ENCODE peak calls at places on chromosome 21, in five cellular contexts. J is right cardiac atrium, F is NB4, N is T-cell, E is T-helper 17 cell. A is an unnamed sample.

GRCh38 chr21:25464275-25464674 is 143.0 kb downstream of the MRPL39 start:
- DNase-seq in J (no peak), F (no peak), N (no peak), E (no peak), A (peak)

GRCh38 chr21:36513430-36513829 is 33.5 kb upstream of the CLDN14 start:
- DNase-seq in J (no peak), F (peak), N (no peak), E (no peak), A (no peak)

GRCh38 chr21:45618287-45618686 is 25.2 kb upstream of the PCBP3 start:
- DNase-seq in J (no peak), F (peak), N (no peak), E (no peak), A (no peak)

GRCh38 chr21:36994501-36995189 is 11.9 kb upstream of the RIPPLY3 start:
- DNase-seq in J (no peak), F (no peak), N (peak), E (no peak), A (no peak)

GRCh38 chr21:16002872-16003466 is 273.2 kb downstream of the USP25 start:
- DNase-seq in J (no peak), F (peak), N (no peak), E (no peak), A (no peak)

GRCh38 chr21:41767606-41768370 is 936 bp upstream of the RIPK4 start:
- DNase-seq in J (no peak), F (no peak), N (no peak), E (no peak), A (no peak)

GRCh38 chr21:42641311-42642218 is 11.9 kb upstream of the PDE9A start:
- DNase-seq in J (no peak), F (no peak), N (no peak), E (no peak), A (no peak)

GRCh38 chr21:35616090-35616489 is 444.2 kb downstream of the SETD4 start:
- DNase-seq in J (no peak), F (peak), N (no peak), E (no peak), A (no peak)

GRCh38 chr21:44932366-44933181 is 7.3 kb upstream of the SLX9 start:
- DNase-seq in J (peak), F (peak), N (peak), E (peak), A (peak)

GRCh38 chr21:45577806-45578801 is 35.9 kb upstream of the SLC19A1 start:
- DNase-seq in J (no peak), F (no peak), N (no peak), E (no peak), A (no peak)

GRCh38 chr21:25300632-25301031 is 306.6 kb downstream of the MRPL39 start:
- DNase-seq in J (no peak), F (no peak), N (no peak), E (no peak), A (no peak)

GRCh38 chr21:34801519-34802132 is 132.8 kb downstream of the CLIC6 start:
- DNase-seq in J (no peak), F (peak), N (no peak), E (no peak), A (no peak)

GRCh38 chr21:42525228-42525604 is 11.6 kb downstream of the SLC37A1 start:
- DNase-seq in J (no peak), F (no peak), N (no peak), E (no peak), A (no peak)

GRCh38 chr21:45695086-45695485 is 51.6 kb downstream of the PCBP3 start:
- DNase-seq in J (no peak), F (peak), N (no peak), E (no peak), A (no peak)

GRCh38 chr21:39430457-39430856 is 15.1 kb downstream of the LCA5L start:
- DNase-seq in J (no peak), F (no peak), N (no peak), E (no peak), A (no peak)

GRCh38 chr21:32886339-32886738 is 114.8 kb upstream of the PAXBP1 start:
- DNase-seq in J (no peak), F (no peak), N (peak), E (no peak), A (no peak)

GRCh38 chr21:25385912-25386474 is 221.3 kb downstream of the MRPL39 start:
- DNase-seq in J (no peak), F (peak), N (no peak), E (no peak), A (peak)